ENCODE peak calls at places on chromosomes 7 and 10, in ten cellular contexts. S is body of pancreas, J is astrocyte of the cerebellum, V is neural crest cell, U is bronchial epithelial cell, I is GM12864, R is thoracic aorta, G is OCI-LY7, T is lower leg skin, W is lower lobe of right lung. P is an unnamed sample.
A peak's percentile ranks its signal among the peaks of the same experiment; 100 is the strongest.

GRCh38 chr10:31142026-31142425 is 110.4 kb upstream of the ZNF438 start:
- DNase-seq in T (no peak), G (no peak), W (no peak), I (no peak), J (peak; percentile 89), V (no peak), U (no peak), S (no peak), R (no peak), P (no peak)

GRCh38 chr10:33791295-33791694 is 456.8 kb upstream of the NRP1 start:
- DNase-seq in G (no peak), J (no peak), S (no peak), I (no peak), W (no peak), T (no peak), V (no peak), U (no peak), R (no peak), P (no peak)

GRCh38 chr10:60205741-60206140 is 183.9 kb downstream of the ANK3 start:
- DNase-seq in T (no peak), R (no peak), I (no peak), W (no peak), S (no peak), U (no peak), J (no peak), G (no peak), V (no peak), P (no peak)

GRCh38 chr7:11858668-11859302 is 26.8 kb upstream of the THSD7A start:
- DNase-seq in G (no peak), I (no peak), R (no peak), U (no peak), S (no peak), J (no peak), V (no peak), W (no peak), T (no peak), P (no peak)

GRCh38 chr10:132293416-132294195 is 14.1 kb downstream of the STK32C start:
- DNase-seq in I (no peak), V (no peak), G (no peak), T (no peak), R (no peak), U (no peak), S (no peak), J (no peak), W (peak; percentile 39), P (no peak)

GRCh38 chr10:88346151-88346977 is 236.8 kb downstream of the RNLS start:
- DNase-seq in I (no peak), S (no peak), V (no peak), J (no peak), T (no peak), R (no peak), G (no peak), W (no peak), U (no peak), P (no peak)

GRCh38 chr10:102758226-102758932 is 14.6 kb downstream of the WBP1L start:
- DNase-seq in I (no peak), W (no peak), R (no peak), V (no peak), J (no peak), S (no peak), T (no peak), U (no peak), G (no peak), P (no peak)

GRCh38 chr7:92777993-92778392 is 58.4 kb downstream of the CDK6 start:
- DNase-seq in S (no peak), U (no peak), T (no peak), G (no peak), W (no peak), I (no peak), J (no peak), V (no peak), R (no peak), P (no peak)

GRCh38 chr10:58976254-58976653 is 200.2 kb upstream of the PHYHIPL start:
- DNase-seq in W (no peak), V (no peak), S (no peak), J (no peak), U (no peak), I (no peak), G (no peak), R (no peak), T (no peak), P (no peak)

GRCh38 chr10:70544431-70545340 is 57.9 kb downstream of the PRF1 start:
- DNase-seq in W (no peak), T (no peak), J (no peak), V (no peak), G (peak; percentile 62), R (no peak), I (no peak), S (no peak), U (no peak), P (no peak)

GRCh38 chr7:118080947-118081346 is 103.0 kb upstream of the LSM8 start:
- DNase-seq in V (no peak), T (no peak), J (peak; percentile 36), U (peak; percentile 99), R (no peak), S (peak; percentile 4), W (no peak), I (peak; percentile 24), G (no peak), P (no peak)

GRCh38 chr7:17985473-17986239 is 42.0 kb downstream of the PRPS1L1 start:
- DNase-seq in V (no peak), U (no peak), G (no peak), R (no peak), T (no peak), J (no peak), I (no peak), W (no peak), S (no peak), P (no peak)

GRCh38 chr10:17217661-17218306 is 10.3 kb upstream of the VIM start:
- DNase-seq in G (no peak), R (no peak), J (no peak), W (no peak), I (no peak), V (no peak), U (peak; percentile 48), S (no peak), T (no peak), P (no peak)

GRCh38 chr7:7761340-7761973 is 43.0 kb upstream of the RPA3 start:
- DNase-seq in R (no peak), W (no peak), S (no peak), T (no peak), J (peak; percentile 29), U (peak; percentile 61), I (no peak), V (no peak), G (peak; percentile 68), P (no peak)
- TF ChIP-seq CTCF in R (peak; percentile 25), W (peak; percentile 43), S (peak; percentile 43), T (no peak), J (peak; percentile 28), U (peak; percentile 13), I (no peak), V (peak; percentile 54), G (peak; percentile 74), P (peak; percentile 29)

GRCh38 chr7:42226354-42226941 is 10.6 kb downstream of the GLI3 start:
- DNase-seq in U (no peak), T (no peak), G (no peak), V (no peak), S (no peak), I (no peak), R (no peak), W (no peak), J (no peak), P (no peak)

GRCh38 chr7:42222119-42222518 is 14.9 kb downstream of the GLI3 start:
- DNase-seq in T (no peak), R (no peak), I (no peak), W (no peak), J (no peak), U (peak; percentile 58), S (no peak), V (no peak), G (no peak), P (no peak)

GRCh38 chr7:42222891-42223290 is 14.1 kb downstream of the GLI3 start:
- DNase-seq in S (no peak), T (no peak), R (no peak), W (no peak), G (no peak), V (no peak), I (no peak), U (no peak), J (no peak), P (no peak)

GRCh38 chr7:42227523-42227922 is 9.5 kb downstream of the GLI3 start:
- DNase-seq in I (peak; percentile 16), G (no peak), V (no peak), W (no peak), T (no peak), R (no peak), U (peak; percentile 62), S (no peak), J (no peak), P (no peak)

DNA sequence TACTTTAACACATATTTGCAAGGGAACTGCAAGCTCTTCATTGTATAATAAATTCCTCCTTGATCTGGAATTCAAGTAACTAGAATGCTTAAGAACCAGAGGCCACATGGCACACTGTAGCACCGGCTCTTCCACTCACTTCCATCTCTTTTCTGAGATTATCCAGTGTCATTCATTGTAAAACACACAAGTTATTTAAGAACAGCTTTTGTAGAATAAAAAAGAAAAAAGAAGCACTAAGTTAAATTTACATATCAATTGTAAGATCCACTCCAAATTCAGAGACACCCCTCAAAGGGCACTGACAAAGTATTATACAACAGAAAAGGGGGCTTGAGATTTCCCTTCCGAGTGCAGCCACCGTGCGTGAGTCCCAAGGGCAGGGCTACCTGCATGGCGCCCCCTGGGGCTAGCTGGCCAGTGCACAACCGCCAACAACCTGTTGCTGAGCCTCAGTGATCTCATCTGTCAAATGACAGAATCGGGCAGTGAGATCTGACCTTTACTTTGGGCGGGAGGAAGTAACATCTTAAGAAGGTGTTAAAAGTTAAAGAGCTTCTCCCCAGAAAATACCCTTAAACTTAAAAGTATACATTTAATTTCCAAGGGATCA is 12.5 kb downstream of the GLI3 start:
- DNase-seq in J (no peak), T (no peak), G (no peak), R (no peak), W (no peak), U (no peak), S (no peak), V (no peak), I (no peak), P (no peak)
- TF ChIP-seq CTCF in J (no peak), T (no peak), G (no peak), R (no peak), W (no peak), U (no peak), S (no peak), V (peak; percentile 39), I (no peak), P (no peak)

GRCh38 chr7:42138691-42139090 is 98.3 kb downstream of the GLI3 start:
- DNase-seq in I (no peak), U (no peak), S (no peak), T (no peak), G (no peak), V (no peak), R (no peak), W (no peak), J (no peak), P (no peak)
- TF ChIP-seq CTCF in I (no peak), U (no peak), S (no peak), T (no peak), G (no peak), V (peak; percentile 28), R (no peak), W (no peak), J (peak; percentile 19), P (no peak)

DNA sequence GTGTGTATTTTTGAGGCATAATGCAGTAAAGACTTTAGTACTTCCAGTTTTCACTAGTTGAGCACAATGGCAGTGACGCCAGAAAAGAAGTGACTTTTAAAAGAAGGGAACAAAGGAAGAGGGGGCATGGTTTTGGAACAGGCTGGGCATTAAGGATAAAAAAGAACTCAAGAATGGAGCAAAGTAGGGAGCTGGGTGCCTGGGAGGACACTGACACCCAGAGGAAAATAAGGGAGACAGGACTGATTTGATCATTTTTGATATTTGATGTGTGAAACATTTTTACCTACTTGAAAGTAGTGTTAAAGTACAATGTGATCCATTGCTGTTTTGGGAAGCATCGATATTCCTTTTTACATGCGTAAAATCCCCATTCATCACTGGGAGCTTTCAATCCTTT is 85.4 kb downstream of the ADAM12 start:
- DNase-seq in S (no peak), J (no peak), I (no peak), V (no peak), W (no peak), G (no peak), U (peak; percentile 1), T (no peak), R (no peak), P (no peak)
- TF ChIP-seq CTCF in S (no peak), J (no peak), I (no peak), V (peak; percentile 19), W (no peak), G (no peak), U (peak; percentile 20), T (no peak), R (no peak), P (peak; percentile 4)